ENCODE peak calls at places on chromosomes 1 and 21, in eight cellular contexts. J, G, D, V, C, O, Y and Q are unnamed samples. For H3K36me3, the result is how much of the 10 kb centered on the place peaks cover.

GRCh38 chr1:207459008-207459407 is 4.9 kb downstream of the CR2 start:
- DNase-seq in J (no peak), C (no peak), O (peak), V (no peak), G (no peak), Y (peak), D (no peak), Q (peak)

GRCh38 chr1:19893687-19894086 is 11.5 kb downstream of the OTUD3 start:
- DNase-seq in D (no peak), C (no peak), Y (no peak), V (no peak), G (no peak), O (no peak), J (no peak), Q (no peak)

GRCh38 chr1:155080250-155081228 is 1.9 kb downstream of the EFNA3 start:
- DNase-seq in V (no peak), D (no peak), O (no peak), J (peak), C (no peak), Y (peak), G (peak), Q (peak)

GRCh38 chr1:26060832-26061574 is 6.4 kb downstream of the TRIM63 start:
- DNase-seq in D (no peak), C (no peak), G (no peak), J (no peak), O (no peak), Y (no peak), V (peak), Q (no peak)

GRCh38 chr1:229786974-229787610 is 161.0 kb downstream of the URB2 start:
- DNase-seq in Y (no peak), O (no peak), C (no peak), D (no peak), V (no peak), G (no peak), J (no peak), Q (no peak)

GRCh38 chr1:29518183-29518835 is 282.0 kb downstream of the PTPRU start:
- DNase-seq in D (no peak), J (peak), O (no peak), V (no peak), Y (no peak), G (no peak), C (no peak), Q (no peak)

GRCh38 chr1:209248649-209249279 is 334.8 kb upstream of the CAMK1G start:
- DNase-seq in O (no peak), V (no peak), G (no peak), J (no peak), Y (peak), D (no peak), C (peak), Q (no peak)

GRCh38 chr1:223845810-223846667 is at the start of gene TP53BP2:
- DNase-seq in C (peak), O (peak), V (peak), D (peak), G (peak), Y (peak), J (peak), Q (peak)

GRCh38 chr1:68495532-68495931 is 1.4 kb downstream of the DEPDC1 start:
- DNase-seq in D (no peak), V (no peak), C (no peak), Y (no peak), G (no peak), O (no peak), J (no peak), Q (no peak)

GRCh38 chr1:247849616-247850015 is 7.4 kb upstream of the TRIM58 start:
- DNase-seq in V (no peak), J (no peak), C (no peak), G (no peak), O (no peak), Y (no peak), D (no peak), Q (no peak)

GRCh38 chr1:11989669-11990068 is 9.4 kb downstream of the MFN2 start:
- DNase-seq in O (no peak), G (no peak), V (no peak), D (no peak), C (no peak), Y (no peak), J (no peak), Q (no peak)
- H3K36me3 ChIP-seq in O (half or more), G (under half), V (half or more), D (half or more), C (under half), Y (half or more), J (under half), Q (half or more)

GRCh38 chr1:178371236-178371635 is 125.5 kb downstream of the CLEC20A start:
- DNase-seq in D (no peak), J (peak), Y (no peak), V (no peak), G (no peak), C (peak), O (no peak), Q (no peak)
- H3K4me3 ChIP-seq in D (no peak), J (peak), Y (no peak), V (peak), G (no peak), C (peak), O (no peak), Q (no peak)

DNA sequence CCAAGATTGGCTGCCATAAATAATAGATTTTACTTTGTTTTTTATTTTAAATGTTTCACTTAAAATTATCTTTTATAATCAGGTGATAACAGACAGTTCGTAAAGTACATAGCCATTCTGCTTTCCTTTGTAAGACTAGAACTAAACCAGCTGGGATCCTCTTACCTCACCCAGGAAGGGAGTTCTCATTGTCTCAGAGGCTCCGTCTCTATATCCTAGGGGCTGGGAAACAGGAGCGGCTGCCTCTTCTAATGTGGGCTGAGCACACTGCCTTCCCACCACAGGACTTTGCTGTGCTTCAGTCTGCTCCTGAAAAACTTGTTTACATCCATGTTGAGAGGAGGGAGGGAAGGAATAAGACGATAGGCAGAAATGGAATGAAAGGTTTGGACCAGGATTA is 45.6 kb upstream of the PGD start:
- DNase-seq in Y (no peak), O (no peak), C (no peak), G (no peak), D (no peak), J (no peak), V (no peak), Q (no peak)
- H3K36me3 ChIP-seq in Y (under half), O (under half), C (under half), G (under half), D (half or more), J (under half), V (half or more), Q (under half)

DNA sequence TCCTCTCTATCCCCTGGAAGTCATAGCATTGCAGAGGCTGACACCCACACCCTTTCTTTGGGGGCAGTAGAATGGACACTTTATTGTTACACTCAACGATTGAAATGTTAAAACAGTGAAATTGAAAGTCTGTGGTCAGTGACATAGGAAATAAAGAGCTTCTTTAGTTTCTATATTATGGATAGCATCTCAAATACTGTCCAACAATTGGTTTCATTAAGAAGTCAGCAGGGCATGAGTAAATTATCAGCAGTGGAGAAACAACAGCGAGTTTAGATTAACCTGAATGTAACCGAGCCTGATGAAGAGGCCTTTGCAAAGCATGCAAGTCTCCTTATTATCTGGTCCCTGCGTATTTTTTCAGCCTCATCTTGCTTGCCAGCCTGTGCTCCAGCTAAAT is 350.7 kb downstream of the NTNG1 start:
- DNase-seq in V (no peak), J (no peak), C (no peak), Y (no peak), O (no peak), G (no peak), D (no peak), Q (no peak)
- H3K4me3 ChIP-seq in V (no peak), J (no peak), C (no peak), Y (no peak), O (no peak), G (no peak), D (no peak), Q (no peak)

GRCh38 chr1:23963617-23964234 is 4.1 kb downstream of the PNRC2 start:
- DNase-seq in C (no peak), D (no peak), J (no peak), Y (no peak), G (no peak), V (no peak), O (no peak), Q (no peak)
- H3K36me3 ChIP-seq in C (under half), D (under half), J (under half), Y (half or more), G (under half), V (half or more), O (under half), Q (under half)

DNA sequence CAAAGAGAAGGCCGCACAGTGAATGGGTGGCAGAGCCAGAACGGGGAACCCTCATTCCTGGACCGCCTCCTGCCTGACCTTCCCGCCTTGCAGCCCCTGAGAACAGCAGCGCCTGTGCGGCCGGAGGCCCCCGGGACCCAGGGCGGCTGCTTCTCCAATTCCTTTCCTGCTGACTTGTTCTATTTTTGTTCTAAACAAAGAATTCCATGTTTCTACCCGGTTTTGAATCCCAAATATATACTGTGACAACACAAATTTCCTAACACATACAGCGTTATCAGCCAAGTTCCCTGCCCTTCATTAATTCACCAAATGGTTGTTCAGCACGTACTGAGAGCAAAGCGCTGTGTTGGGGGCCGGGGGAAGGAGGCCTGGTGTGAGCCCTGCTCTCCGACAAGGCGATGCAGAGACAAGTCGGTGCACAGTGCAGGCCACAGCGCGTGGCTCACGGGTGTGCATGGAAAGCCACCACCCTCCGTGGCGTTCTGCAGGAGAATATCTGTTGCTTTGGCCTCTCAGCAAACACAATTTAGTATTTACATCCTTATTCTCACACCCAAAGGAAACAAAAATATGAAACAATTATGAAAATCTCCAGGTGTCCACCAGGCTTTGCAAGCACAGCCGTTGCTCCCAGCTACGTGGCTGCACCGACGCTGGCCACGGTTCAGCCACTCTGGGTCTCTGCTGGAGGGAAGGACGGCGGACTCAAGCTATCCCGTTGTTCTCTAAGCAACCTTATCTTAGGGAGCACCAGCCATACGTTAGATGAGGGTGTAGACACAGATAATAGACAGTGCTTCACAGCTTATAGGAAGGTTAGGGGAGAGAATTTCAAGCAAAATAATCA is 31.7 kb upstream of the COL6A2 start:
- DNase-seq in Y (no peak), J (peak), D (no peak), O (no peak), G (no peak), C (peak), V (peak), Q (no peak)
- H3K4me3 ChIP-seq in Y (no peak), J (no peak), D (no peak), O (no peak), G (no peak), C (no peak), V (no peak), Q (no peak)